ENCODE peak calls at places on chromosome 5, in eight cellular contexts. J is GM23248, L is cardiac fibroblast, Q is OCI-LY7, N is left ventricle myocardium inferior, T is astrocyte of the spinal cord, A is AG04449, F is HepG2. Z is an unnamed sample.

GRCh38 chr5:172642511-172642910 is 1.4 kb downstream of the NEURL1B start:
- DNase-seq in L (no peak), Q (no peak), A (no peak), J (peak), F (no peak), T (no peak), N (no peak), Z (no peak)

GRCh38 chr5:601771-602465 is 10.2 kb upstream of the CEP72 start:
- DNase-seq in N (no peak), A (no peak), J (no peak), T (no peak), F (no peak), Q (no peak), L (no peak), Z (no peak)

GRCh38 chr5:170138273-170138672 is 32.6 kb downstream of the FOXI1 start:
- DNase-seq in A (no peak), N (no peak), L (no peak), T (no peak), Q (no peak), F (no peak), J (no peak), Z (no peak)

GRCh38 chr5:136364307-136364706 is 1.0 kb downstream of the TRPC7 start:
- DNase-seq in A (no peak), F (no peak), J (peak), L (no peak), N (no peak), T (no peak), Q (peak), Z (no peak)

GRCh38 chr5:101675510-101675909 is 620.6 kb downstream of the SLCO4C1 start:
- DNase-seq in A (no peak), T (no peak), N (no peak), J (no peak), L (no peak), F (no peak), Q (no peak), Z (no peak)

GRCh38 chr5:141876628-141877477 is 1.4 kb downstream of the PCDH1 start:
- DNase-seq in F (no peak), J (peak), A (no peak), T (no peak), Q (no peak), N (no peak), L (no peak), Z (no peak)

GRCh38 chr5:115831163-115831768 is 10.1 kb downstream of the ATG12 start:
- DNase-seq in J (peak), Q (peak), F (peak), L (peak), A (no peak), N (no peak), T (peak), Z (peak)

GRCh38 chr5:15993334-15993733 is 186.3 kb downstream of the MARCHF11 start:
- DNase-seq in A (no peak), F (no peak), L (peak), T (peak), Q (no peak), N (no peak), J (peak), Z (peak)

GRCh38 chr5:131171276-131171815 is 602 bp downstream of the LYRM7 start:
- DNase-seq in F (peak), L (no peak), T (no peak), N (no peak), A (no peak), Q (peak), J (peak), Z (no peak)

GRCh38 chr5:152051499-152052454 is 127.1 kb upstream of the GLRA1 start:
- DNase-seq in N (no peak), F (no peak), A (no peak), T (no peak), Q (no peak), J (no peak), L (no peak), Z (no peak)

GRCh38 chr5:115097236-115097635 is 72.5 kb downstream of the TRIM36 start:
- DNase-seq in J (no peak), L (no peak), Q (no peak), T (no peak), F (no peak), N (no peak), A (no peak), Z (no peak)

GRCh38 chr5:10607666-10608442 is 44.0 kb downstream of the ANKRD33B start:
- DNase-seq in T (peak), L (peak), J (peak), A (no peak), F (no peak), N (peak), Q (peak), Z (peak)

GRCh38 chr5:53091304-53091703 is 18.3 kb downstream of the MOCS2 start:
- DNase-seq in N (no peak), T (peak), Q (no peak), A (no peak), J (peak), L (peak), F (no peak), Z (peak)

GRCh38 chr5:132098151-132098594 is 24.6 kb downstream of the CSF2 start:
- DNase-seq in T (no peak), L (no peak), F (no peak), N (no peak), J (peak), Q (no peak), A (peak), Z (peak)

GRCh38 chr5:169548315-169548714 is 35.3 kb upstream of the SPDL1 start:
- DNase-seq in T (peak), Q (no peak), A (no peak), J (peak), N (no peak), L (peak), F (peak), Z (peak)

GRCh38 chr5:60177596-60177995 is 284.1 kb upstream of the PDE4D start:
- DNase-seq in L (no peak), J (no peak), Q (no peak), N (no peak), F (no peak), T (peak), A (no peak), Z (no peak)

GRCh38 chr5:171295299-171295698 is 13.7 kb upstream of the TLX3 start:
- DNase-seq in N (no peak), J (no peak), T (peak), L (peak), A (no peak), F (no peak), Q (no peak), Z (no peak)

GRCh38 chr5:150063638-150064037 is 22.7 kb downstream of the CSF1R start:
- DNase-seq in T (no peak), F (no peak), A (no peak), Q (no peak), L (no peak), J (no peak), N (no peak), Z (no peak)

GRCh38 chr5:57054135-57054534 is 102.2 kb upstream of the MIER3 start:
- DNase-seq in F (no peak), N (no peak), L (no peak), Q (no peak), A (no peak), T (no peak), J (no peak), Z (no peak)

GRCh38 chr5:168822745-168823281 is 243.6 kb upstream of the PANK3 start:
- DNase-seq in N (no peak), L (peak), J (peak), A (no peak), Q (no peak), F (no peak), T (no peak), Z (peak)

GRCh38 chr5:131224387-131225191 is 39.3 kb upstream of the CDC42SE2 start:
- DNase-seq in L (no peak), F (no peak), J (no peak), N (peak), Q (no peak), A (no peak), T (no peak), Z (no peak)

GRCh38 chr5:10479226-10479721 is 37.6 kb downstream of the ROPN1L start:
- DNase-seq in N (no peak), Q (no peak), T (peak), L (peak), A (no peak), F (no peak), J (peak), Z (peak)

GRCh38 chr5:43658499-43658898 is 55.5 kb downstream of the NNT start:
- DNase-seq in T (peak), Q (no peak), L (peak), N (no peak), J (peak), F (no peak), A (peak), Z (peak)

GRCh38 chr5:155189981-155190380 is 176.4 kb downstream of the KIF4B start:
- DNase-seq in Q (no peak), J (no peak), L (no peak), T (no peak), F (peak), A (no peak), N (no peak), Z (no peak)

GRCh38 chr5:102865171-102865509 is 110.0 kb downstream of the PAM start:
- DNase-seq in Q (no peak), F (no peak), L (no peak), A (no peak), J (peak), T (no peak), N (no peak), Z (peak)

GRCh38 chr5:102865510-102866314 is 110.6 kb downstream of the PAM start:
- DNase-seq in N (peak), T (peak), A (peak), J (peak), L (peak), F (no peak), Q (no peak), Z (peak)

GRCh38 chr5:102867999-102868662 is 113.0 kb downstream of the PAM start:
- DNase-seq in L (peak), A (no peak), J (peak), T (peak), N (no peak), F (no peak), Q (no peak), Z (peak)

GRCh38 chr5:102863764-102864560 is 108.9 kb downstream of the PAM start:
- DNase-seq in J (peak), L (no peak), Q (no peak), F (no peak), N (no peak), A (no peak), T (no peak), Z (no peak)

DNA sequence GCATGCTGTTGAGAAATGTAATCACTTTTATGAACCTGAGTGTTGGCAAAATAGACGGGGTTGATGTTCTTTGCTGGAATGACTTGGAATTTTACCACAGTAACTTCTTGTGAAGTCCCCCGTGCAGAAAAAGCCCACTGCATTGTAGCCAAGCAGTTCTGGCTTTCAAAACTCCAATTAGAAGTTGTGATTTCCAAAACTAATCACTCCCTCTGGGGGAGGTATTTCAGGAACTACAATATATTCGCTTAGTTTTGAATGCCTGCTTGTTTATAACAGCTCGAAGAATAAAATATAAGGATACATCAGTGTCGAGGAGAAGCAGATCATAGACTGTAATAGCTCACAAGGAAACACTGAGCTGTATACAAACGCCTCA is 111.2 kb downstream of the PAM start:
- DNase-seq in L (no peak), J (no peak), N (no peak), Q (no peak), A (no peak), F (no peak), T (peak), Z (peak)
- H3K4me3 ChIP-seq in L (peak), J (peak), N (peak), Q (no peak), A (peak), F (peak), T (peak), Z (peak)

DNA sequence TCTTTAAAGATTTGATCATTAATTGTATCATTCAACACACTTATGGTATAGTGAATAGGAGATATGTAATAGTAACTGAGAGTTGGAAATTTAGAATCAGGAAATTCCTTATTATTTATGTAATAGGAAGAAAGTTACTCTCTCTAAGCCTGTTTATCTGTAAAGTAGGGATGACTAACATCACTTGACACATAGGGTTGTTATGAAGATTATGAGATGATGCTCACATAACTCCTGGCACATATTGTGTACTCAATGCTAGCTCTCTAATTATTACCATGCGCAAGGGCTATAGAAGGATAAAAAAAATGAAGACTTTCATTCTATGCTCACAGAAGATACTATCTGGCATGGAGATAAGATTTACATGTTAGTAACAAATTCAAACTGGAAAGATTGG is 149.9 kb downstream of the ISOC1 start:
- DNase-seq in N (no peak), J (peak), A (peak), T (no peak), L (peak), Q (no peak), F (no peak), Z (peak)
- H3K4me3 ChIP-seq in N (no peak), J (no peak), A (no peak), T (no peak), L (no peak), Q (no peak), F (no peak), Z (no peak)

GRCh38 chr5:1875843-1876671 is 6.7 kb downstream of the IRX4 start:
- DNase-seq in T (no peak), Q (no peak), F (no peak), N (no peak), J (no peak), A (no peak), L (no peak), Z (no peak)
- H3K4me3 ChIP-seq in T (no peak), Q (no peak), F (no peak), N (no peak), J (no peak), A (no peak), L (no peak), Z (no peak)

DNA sequence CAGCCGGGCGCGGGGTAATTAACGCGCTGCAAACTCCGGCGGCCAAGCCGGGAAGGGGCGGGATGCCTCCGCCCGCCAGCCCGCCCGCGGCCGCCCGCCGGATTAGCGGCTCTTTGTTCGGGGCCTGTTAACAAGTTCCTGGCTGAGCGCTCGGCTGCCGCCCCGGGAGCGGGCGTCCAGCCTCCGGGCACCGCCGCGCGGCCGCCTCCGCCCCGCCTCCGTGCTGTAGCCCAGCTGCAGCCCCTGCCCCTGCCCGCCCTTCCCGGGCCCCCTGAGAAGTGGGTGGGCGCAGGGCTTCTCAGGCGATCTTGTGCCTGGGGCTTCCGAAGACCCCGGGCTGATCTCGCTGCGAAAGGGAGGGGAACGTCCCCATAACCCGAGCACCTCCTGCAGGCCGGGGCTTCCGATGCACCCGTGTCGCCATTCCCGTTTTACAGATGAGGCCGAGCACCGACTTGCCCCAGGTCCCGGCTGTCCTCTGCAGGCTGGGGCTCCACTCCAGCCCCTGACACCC is 7.6 kb downstream of the UNC5A start:
- DNase-seq in F (no peak), J (peak), N (no peak), A (no peak), T (no peak), L (peak), Q (no peak), Z (no peak)
- H3K4me3 ChIP-seq in F (peak), J (peak), N (peak), A (no peak), T (no peak), L (peak), Q (no peak), Z (no peak)

GRCh38 chr5:140360101-140360500 is at the start of gene SLC4A9:
- DNase-seq in N (no peak), F (no peak), Q (no peak), T (no peak), A (no peak), L (no peak), J (no peak), Z (no peak)

GRCh38 chr5:140358738-140359310 is 1.2 kb upstream of the SLC4A9 start:
- DNase-seq in Q (no peak), T (peak), F (peak), L (peak), A (no peak), J (peak), N (no peak), Z (peak)

GRCh38 chr5:140356878-140357730 is 2.9 kb upstream of the SLC4A9 start:
- DNase-seq in J (peak), F (no peak), L (no peak), Q (no peak), A (no peak), T (no peak), N (no peak), Z (no peak)

GRCh38 chr5:140355551-140355950 is 4.4 kb upstream of the SLC4A9 start:
- DNase-seq in N (no peak), A (no peak), F (no peak), T (no peak), J (no peak), Q (no peak), L (no peak), Z (no peak)

GRCh38 chr5:140357731-140358093 is 2.3 kb upstream of the SLC4A9 start:
- DNase-seq in N (peak), J (peak), F (peak), L (peak), Q (peak), A (no peak), T (peak), Z (peak)
- H3K4me3 ChIP-seq in N (peak), J (peak), F (peak), L (peak), Q (no peak), A (peak), T (no peak), Z (peak)

GRCh38 chr5:27402828-27403227 is 364.4 kb upstream of the CDH9 start:
- DNase-seq in J (no peak), N (no peak), F (no peak), L (no peak), T (no peak), Q (no peak), A (no peak), Z (no peak)
- H3K4me3 ChIP-seq in J (peak), N (no peak), F (no peak), L (no peak), T (no peak), Q (no peak), A (no peak), Z (no peak)

GRCh38 chr5:14809369-14810144 is 62.0 kb downstream of the ANKH start:
- DNase-seq in L (peak), N (peak), J (peak), Q (peak), T (peak), F (peak), A (peak), Z (peak)
- H3K4me3 ChIP-seq in L (peak), N (peak), J (peak), Q (peak), T (no peak), F (no peak), A (peak), Z (peak)

GRCh38 chr5:139755892-139756671 is 39.5 kb upstream of the PSD2 start:
- DNase-seq in A (no peak), F (peak), N (no peak), Q (no peak), L (no peak), J (no peak), T (no peak), Z (no peak)
- H3K4me3 ChIP-seq in A (peak), F (peak), N (peak), Q (no peak), L (no peak), J (no peak), T (peak), Z (no peak)

GRCh38 chr5:180084638-180085561 is 13.3 kb upstream of the RNF130 start:
- DNase-seq in Q (no peak), J (no peak), L (no peak), N (no peak), A (no peak), T (no peak), F (peak), Z (no peak)
- H3K4me3 ChIP-seq in Q (no peak), J (no peak), L (no peak), N (no peak), A (no peak), T (no peak), F (no peak), Z (no peak)

GRCh38 chr5:128591598-128592455 is 53.8 kb upstream of the FBN2 start:
- DNase-seq in T (no peak), A (no peak), L (no peak), Q (no peak), F (no peak), N (no peak), J (no peak), Z (no peak)

GRCh38 chr5:128596071-128596470 is 58.0 kb upstream of the FBN2 start:
- DNase-seq in F (no peak), L (peak), Q (no peak), N (no peak), A (no peak), J (peak), T (peak), Z (peak)

GRCh38 chr5:128597151-128597550 is 59.1 kb upstream of the FBN2 start:
- DNase-seq in J (no peak), N (no peak), L (no peak), Q (no peak), F (no peak), T (no peak), A (no peak), Z (no peak)
- H3K4me3 ChIP-seq in J (no peak), N (no peak), L (no peak), Q (no peak), F (no peak), T (no peak), A (no peak), Z (no peak)